ENCODE peak calls at places on chromosomes 2 and 18, in ten cellular contexts. One of them, this sample, is unnamed.

GRCh38 chr2:168234407-168235085 is 12.8 kb downstream of the STK39 start:
- DNase-seq in A549: no peak
- DNase-seq in RWPE1: no peak
- DNase-seq in thyroid gland: no peak
- DNase-seq in H9: no peak
- DNase-seq in GM23338: no peak
- DNase-seq in IMR-90: peak; percentile 64
- DNase-seq in right lobe of liver: no peak
- DNase-seq in body of pancreas: no peak
- DNase-seq in sigmoid colon: no peak
- DNase-seq in this sample: no peak

GRCh38 chr18:8654482-8655451 is 45.5 kb downstream of the RAB12 start:
- DNase-seq in A549: peak; percentile 22
- DNase-seq in RWPE1: peak; percentile 65
- DNase-seq in thyroid gland: no peak
- DNase-seq in H9: no peak
- DNase-seq in GM23338: peak; percentile 36
- DNase-seq in IMR-90: peak; percentile 34
- DNase-seq in right lobe of liver: no peak
- DNase-seq in body of pancreas: no peak
- DNase-seq in sigmoid colon: no peak
- DNase-seq in this sample: no peak

GRCh38 chr18:457120-457519 is 43.4 kb downstream of the COLEC12 start:
- DNase-seq in A549: no peak
- DNase-seq in RWPE1: no peak
- DNase-seq in thyroid gland: no peak
- DNase-seq in H9: no peak
- DNase-seq in GM23338: no peak
- DNase-seq in IMR-90: peak; percentile 70
- DNase-seq in right lobe of liver: no peak
- DNase-seq in body of pancreas: no peak
- DNase-seq in sigmoid colon: peak; percentile 82
- DNase-seq in this sample: peak; percentile 66

GRCh38 chr18:8994603-8995002 is 107.9 kb upstream of the NDUFV2 start:
- DNase-seq in A549: peak; percentile 38
- DNase-seq in RWPE1: no peak
- DNase-seq in thyroid gland: no peak
- DNase-seq in H9: no peak
- DNase-seq in GM23338: no peak
- DNase-seq in IMR-90: no peak
- DNase-seq in right lobe of liver: no peak
- DNase-seq in body of pancreas: no peak
- DNase-seq in sigmoid colon: no peak
- DNase-seq in this sample: no peak

GRCh38 chr2:187403568-187404260 is 44.3 kb downstream of the CALCRL start:
- DNase-seq in A549: peak; percentile 5
- DNase-seq in RWPE1: no peak
- DNase-seq in thyroid gland: no peak
- DNase-seq in H9: no peak
- DNase-seq in GM23338: no peak
- DNase-seq in IMR-90: no peak
- DNase-seq in right lobe of liver: no peak
- DNase-seq in body of pancreas: no peak
- DNase-seq in sigmoid colon: no peak
- DNase-seq in this sample: peak; percentile 27

GRCh38 chr18:32488078-32488477 is 17.4 kb upstream of the GAREM1 start:
- DNase-seq in A549: no peak
- DNase-seq in RWPE1: no peak
- DNase-seq in thyroid gland: no peak
- DNase-seq in H9: no peak
- DNase-seq in GM23338: no peak
- DNase-seq in IMR-90: no peak
- DNase-seq in right lobe of liver: no peak
- DNase-seq in body of pancreas: no peak
- DNase-seq in sigmoid colon: no peak
- DNase-seq in this sample: no peak

GRCh38 chr2:8457092-8457481 is 224.8 kb upstream of the ID2 start:
- DNase-seq in A549: no peak
- DNase-seq in RWPE1: no peak
- DNase-seq in thyroid gland: peak; percentile 11
- DNase-seq in H9: no peak
- DNase-seq in GM23338: peak; percentile 24
- DNase-seq in IMR-90: no peak
- DNase-seq in right lobe of liver: peak; percentile 58
- DNase-seq in body of pancreas: peak; percentile 26
- DNase-seq in sigmoid colon: peak; percentile 36
- DNase-seq in this sample: no peak

GRCh38 chr2:20599861-20600461 is 50.9 kb downstream of the HS1BP3 start:
- DNase-seq in A549: no peak
- DNase-seq in RWPE1: no peak
- DNase-seq in thyroid gland: peak; percentile 5
- DNase-seq in H9: no peak
- DNase-seq in GM23338: no peak
- DNase-seq in IMR-90: no peak
- DNase-seq in right lobe of liver: no peak
- DNase-seq in body of pancreas: no peak
- DNase-seq in sigmoid colon: peak; percentile 68
- DNase-seq in this sample: no peak

GRCh38 chr2:177597759-177598158 is 205.2 kb downstream of the AGPS start:
- DNase-seq in A549: no peak
- DNase-seq in RWPE1: no peak
- DNase-seq in thyroid gland: no peak
- DNase-seq in H9: no peak
- DNase-seq in GM23338: no peak
- DNase-seq in IMR-90: no peak
- DNase-seq in right lobe of liver: no peak
- DNase-seq in body of pancreas: no peak
- DNase-seq in sigmoid colon: no peak
- DNase-seq in this sample: no peak

GRCh38 chr2:44244135-44244871 is 31.0 kb upstream of the SLC3A1 start:
- DNase-seq in A549: peak; percentile 84
- DNase-seq in RWPE1: peak; percentile 51
- DNase-seq in thyroid gland: peak; percentile 67
- DNase-seq in H9: peak; percentile 61
- DNase-seq in GM23338: peak; percentile 88
- DNase-seq in IMR-90: peak; percentile 68
- DNase-seq in right lobe of liver: peak; percentile 52
- DNase-seq in body of pancreas: peak; percentile 75
- DNase-seq in sigmoid colon: peak; percentile 72
- DNase-seq in this sample: peak; percentile 44

GRCh38 chr2:212628586-212628985 is 90.0 kb upstream of the ERBB4 start:
- DNase-seq in A549: no peak
- DNase-seq in RWPE1: no peak
- DNase-seq in thyroid gland: no peak
- DNase-seq in H9: no peak
- DNase-seq in GM23338: no peak
- DNase-seq in IMR-90: no peak
- DNase-seq in right lobe of liver: no peak
- DNase-seq in body of pancreas: no peak
- DNase-seq in sigmoid colon: no peak
- DNase-seq in this sample: no peak

GRCh38 chr2:229348135-229348534 is 77.0 kb upstream of the PID1 start:
- DNase-seq in A549: peak; percentile 7
- DNase-seq in RWPE1: no peak
- DNase-seq in thyroid gland: no peak
- DNase-seq in H9: no peak
- DNase-seq in GM23338: no peak
- DNase-seq in IMR-90: no peak
- DNase-seq in right lobe of liver: no peak
- DNase-seq in body of pancreas: no peak
- DNase-seq in sigmoid colon: no peak
- DNase-seq in this sample: no peak

GRCh38 chr2:75186829-75187228 is 12.5 kb downstream of the TACR1 start:
- DNase-seq in A549: no peak
- DNase-seq in RWPE1: no peak
- DNase-seq in thyroid gland: no peak
- DNase-seq in H9: no peak
- DNase-seq in GM23338: no peak
- DNase-seq in IMR-90: no peak
- DNase-seq in right lobe of liver: no peak
- DNase-seq in body of pancreas: no peak
- DNase-seq in sigmoid colon: peak; percentile 69
- DNase-seq in this sample: no peak

GRCh38 chr18:51107594-51108305 is 77.7 kb downstream of the SMAD4 start:
- DNase-seq in A549: peak; percentile 25
- DNase-seq in RWPE1: no peak
- DNase-seq in thyroid gland: no peak
- DNase-seq in H9: no peak
- DNase-seq in GM23338: no peak
- DNase-seq in IMR-90: peak; percentile 10
- DNase-seq in right lobe of liver: no peak
- DNase-seq in body of pancreas: no peak
- DNase-seq in sigmoid colon: no peak
- DNase-seq in this sample: no peak
- H3K27ac ChIP-seq in A549: no peak overlapping the region
- H3K27ac ChIP-seq in RWPE1: no peak overlapping the region
- H3K27ac ChIP-seq in thyroid gland: no peak overlapping the region
- H3K27ac ChIP-seq in H9: no peak overlapping the region
- H3K27ac ChIP-seq in GM23338: no peak overlapping the region
- H3K27ac ChIP-seq in IMR-90: no peak overlapping the region
- H3K27ac ChIP-seq in right lobe of liver: no peak overlapping the region
- H3K27ac ChIP-seq in body of pancreas: no peak overlapping the region
- H3K27ac ChIP-seq in sigmoid colon: no peak overlapping the region
- H3K27ac ChIP-seq in this sample: no peak overlapping the region

DNA sequence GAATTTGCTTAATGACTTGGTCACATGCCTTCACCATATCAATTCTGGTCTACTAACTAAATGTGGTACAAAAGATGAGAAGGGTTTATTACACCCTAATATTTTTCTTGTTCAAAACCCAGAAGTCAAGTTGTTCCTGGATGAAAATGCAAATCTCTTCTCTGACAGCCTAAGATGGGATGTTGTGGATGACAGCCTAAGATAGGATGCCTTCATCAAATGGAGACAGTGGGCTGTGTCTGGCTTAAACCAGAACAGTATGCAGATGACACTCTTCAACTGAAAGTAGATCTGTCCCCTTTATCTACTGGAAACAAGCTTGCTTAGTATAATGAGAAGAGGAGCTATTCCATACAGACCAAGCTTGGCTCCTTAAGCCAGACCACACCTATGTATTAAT is 17.7 kb downstream of the NXPH2 start:
- DNase-seq in A549: no peak
- DNase-seq in RWPE1: no peak
- DNase-seq in thyroid gland: no peak
- DNase-seq in H9: no peak
- DNase-seq in GM23338: no peak
- DNase-seq in IMR-90: no peak
- DNase-seq in right lobe of liver: no peak
- DNase-seq in body of pancreas: no peak
- DNase-seq in sigmoid colon: no peak
- DNase-seq in this sample: no peak
- H3K27ac ChIP-seq in A549: no peak overlapping the region
- H3K27ac ChIP-seq in RWPE1: no peak overlapping the region
- H3K27ac ChIP-seq in thyroid gland: no peak overlapping the region
- H3K27ac ChIP-seq in H9: no peak overlapping the region
- H3K27ac ChIP-seq in GM23338: no peak overlapping the region
- H3K27ac ChIP-seq in IMR-90: no peak overlapping the region
- H3K27ac ChIP-seq in right lobe of liver: no peak overlapping the region
- H3K27ac ChIP-seq in body of pancreas: no peak overlapping the region
- H3K27ac ChIP-seq in sigmoid colon: no peak overlapping the region
- H3K27ac ChIP-seq in this sample: no peak overlapping the region

GRCh38 chr2:85523906-85524566 is 14.9 kb upstream of the MAT2A start:
- DNase-seq in A549: no peak
- DNase-seq in RWPE1: no peak
- DNase-seq in thyroid gland: no peak
- DNase-seq in H9: no peak
- DNase-seq in GM23338: no peak
- DNase-seq in IMR-90: peak; percentile 61
- DNase-seq in right lobe of liver: no peak
- DNase-seq in body of pancreas: no peak
- DNase-seq in sigmoid colon: no peak
- DNase-seq in this sample: peak; percentile 7

GRCh38 chr2:85524567-85524923 is 14.4 kb upstream of the MAT2A start:
- DNase-seq in A549: no peak
- DNase-seq in RWPE1: no peak
- DNase-seq in thyroid gland: no peak
- DNase-seq in H9: peak; percentile 42
- DNase-seq in GM23338: peak; percentile 43
- DNase-seq in IMR-90: no peak
- DNase-seq in right lobe of liver: no peak
- DNase-seq in body of pancreas: no peak
- DNase-seq in sigmoid colon: no peak
- DNase-seq in this sample: no peak

GRCh38 chr2:85527787-85528186 is 11.2 kb upstream of the MAT2A start:
- DNase-seq in A549: no peak
- DNase-seq in RWPE1: no peak
- DNase-seq in thyroid gland: no peak
- DNase-seq in H9: no peak
- DNase-seq in GM23338: no peak
- DNase-seq in IMR-90: no peak
- DNase-seq in right lobe of liver: no peak
- DNase-seq in body of pancreas: no peak
- DNase-seq in sigmoid colon: no peak
- DNase-seq in this sample: no peak

GRCh38 chr2:85525029-85525428 is 13.9 kb upstream of the MAT2A start:
- DNase-seq in A549: no peak
- DNase-seq in RWPE1: no peak
- DNase-seq in thyroid gland: no peak
- DNase-seq in H9: no peak
- DNase-seq in GM23338: no peak
- DNase-seq in IMR-90: no peak
- DNase-seq in right lobe of liver: no peak
- DNase-seq in body of pancreas: no peak
- DNase-seq in sigmoid colon: no peak
- DNase-seq in this sample: no peak

GRCh38 chr2:85525567-85525966 is 13.4 kb upstream of the MAT2A start:
- DNase-seq in A549: no peak
- DNase-seq in RWPE1: no peak
- DNase-seq in thyroid gland: no peak
- DNase-seq in H9: no peak
- DNase-seq in GM23338: no peak
- DNase-seq in IMR-90: no peak
- DNase-seq in right lobe of liver: no peak
- DNase-seq in body of pancreas: no peak
- DNase-seq in sigmoid colon: no peak
- DNase-seq in this sample: no peak
- H3K27ac ChIP-seq in A549: no peak overlapping the region
- H3K27ac ChIP-seq in RWPE1: no peak overlapping the region
- H3K27ac ChIP-seq in thyroid gland: no peak overlapping the region
- H3K27ac ChIP-seq in H9: no peak overlapping the region
- H3K27ac ChIP-seq in GM23338: no peak overlapping the region
- H3K27ac ChIP-seq in IMR-90: no peak overlapping the region
- H3K27ac ChIP-seq in right lobe of liver: no peak overlapping the region
- H3K27ac ChIP-seq in body of pancreas: no peak overlapping the region
- H3K27ac ChIP-seq in sigmoid colon: no peak overlapping the region
- H3K27ac ChIP-seq in this sample: no peak overlapping the region

DNA sequence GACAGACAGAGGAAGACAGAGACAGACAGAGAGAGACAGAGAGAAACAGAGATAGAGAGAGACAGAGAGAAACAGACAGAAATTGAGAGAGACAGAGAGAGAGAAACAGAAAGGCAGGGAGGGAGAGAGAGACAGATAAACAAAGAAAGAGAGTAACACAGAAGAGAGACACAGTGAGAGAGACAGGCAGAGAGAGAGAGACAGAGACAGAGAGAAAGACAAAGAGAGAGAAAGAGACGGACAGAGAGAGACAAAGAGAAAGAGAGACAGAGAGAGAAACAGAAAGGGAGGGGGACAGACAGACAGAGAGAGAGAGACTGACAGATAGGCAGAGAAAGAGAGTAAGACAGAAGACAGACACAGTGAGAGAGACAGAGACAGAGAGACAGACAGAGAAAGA is 108.5 kb upstream of the ANKRD30BL start:
- DNase-seq in A549: no peak
- DNase-seq in RWPE1: no peak
- DNase-seq in thyroid gland: no peak
- DNase-seq in H9: no peak
- DNase-seq in GM23338: no peak
- DNase-seq in IMR-90: no peak
- DNase-seq in right lobe of liver: no peak
- DNase-seq in body of pancreas: no peak
- DNase-seq in sigmoid colon: no peak
- DNase-seq in this sample: no peak
- H3K27ac ChIP-seq in A549: no peak overlapping the region
- H3K27ac ChIP-seq in RWPE1: no peak overlapping the region
- H3K27ac ChIP-seq in thyroid gland: no peak overlapping the region
- H3K27ac ChIP-seq in H9: no peak overlapping the region
- H3K27ac ChIP-seq in GM23338: no peak overlapping the region
- H3K27ac ChIP-seq in IMR-90: no peak overlapping the region
- H3K27ac ChIP-seq in right lobe of liver: no peak overlapping the region
- H3K27ac ChIP-seq in body of pancreas: no peak overlapping the region
- H3K27ac ChIP-seq in sigmoid colon: no peak overlapping the region
- H3K27ac ChIP-seq in this sample: no peak overlapping the region

This sample was measured in brain microvascular endothelial cell.